ENCODE peak calls at places on chromosomes 11 and 22, in nine cellular contexts. One of them, this sample, is unnamed.

GRCh38 chr11:14350215-14350614 is 8.8 kb downstream of the RRAS2 start:
- DNase-seq in EL: no peak
- DNase-seq in head of caudate nucleus: no peak
- DNase-seq in SJCRH30: no peak
- DNase-seq in transverse colon: no peak
- DNase-seq in ACHN: no peak
- DNase-seq in cardiac fibroblast: no peak
- DNase-seq in astrocyte of the cerebellum: no peak
- DNase-seq in HCEC 1CT: no peak
- DNase-seq in this sample: no peak

GRCh38 chr11:91819195-91819594 is 405.4 kb upstream of the FAT3 start:
- DNase-seq in ACHN: no peak
- DNase-seq in astrocyte of the cerebellum: no peak
- DNase-seq in transverse colon: no peak
- DNase-seq in HCEC 1CT: no peak
- DNase-seq in EL: no peak
- DNase-seq in head of caudate nucleus: no peak
- DNase-seq in cardiac fibroblast: no peak
- DNase-seq in SJCRH30: no peak
- DNase-seq in this sample: no peak

GRCh38 chr11:95790933-95791247 is 592 bp downstream of the CEP57 start:
- DNase-seq in HCEC 1CT: peak
- DNase-seq in ACHN: peak
- DNase-seq in cardiac fibroblast: peak
- DNase-seq in astrocyte of the cerebellum: peak
- DNase-seq in EL: peak
- DNase-seq in transverse colon: peak
- DNase-seq in head of caudate nucleus: peak
- DNase-seq in SJCRH30: peak
- DNase-seq in this sample: peak

GRCh38 chr11:19867064-19867463 is 154.4 kb downstream of the NAV2 start:
- DNase-seq in EL: no peak
- DNase-seq in astrocyte of the cerebellum: no peak
- DNase-seq in head of caudate nucleus: no peak
- DNase-seq in ACHN: no peak
- DNase-seq in cardiac fibroblast: no peak
- DNase-seq in SJCRH30: no peak
- DNase-seq in transverse colon: no peak
- DNase-seq in HCEC 1CT: no peak
- DNase-seq in this sample: no peak

GRCh38 chr11:46895821-46896220 is 22.5 kb downstream of the LRP4 start:
- DNase-seq in ACHN: no peak
- DNase-seq in head of caudate nucleus: peak
- DNase-seq in astrocyte of the cerebellum: no peak
- DNase-seq in HCEC 1CT: no peak
- DNase-seq in EL: no peak
- DNase-seq in SJCRH30: no peak
- DNase-seq in cardiac fibroblast: peak
- DNase-seq in transverse colon: peak
- DNase-seq in this sample: peak

GRCh38 chr11:64455436-64456261 is 96.7 kb downstream of the RPS6KA4 start:
- DNase-seq in transverse colon: no peak
- DNase-seq in SJCRH30: no peak
- DNase-seq in ACHN: no peak
- DNase-seq in astrocyte of the cerebellum: no peak
- DNase-seq in HCEC 1CT: no peak
- DNase-seq in EL: no peak
- DNase-seq in cardiac fibroblast: no peak
- DNase-seq in head of caudate nucleus: no peak
- DNase-seq in this sample: no peak

GRCh38 chr11:73323464-73323863 is 15.4 kb downstream of the ARHGEF17 start:
- DNase-seq in head of caudate nucleus: no peak
- DNase-seq in SJCRH30: peak
- DNase-seq in transverse colon: peak
- DNase-seq in astrocyte of the cerebellum: no peak
- DNase-seq in HCEC 1CT: peak
- DNase-seq in ACHN: no peak
- DNase-seq in EL: peak
- DNase-seq in cardiac fibroblast: peak
- DNase-seq in this sample: peak

GRCh38 chr11:83448686-83449085 is 162.5 kb upstream of the CCDC90B start:
- DNase-seq in astrocyte of the cerebellum: no peak
- DNase-seq in SJCRH30: no peak
- DNase-seq in head of caudate nucleus: no peak
- DNase-seq in EL: no peak
- DNase-seq in transverse colon: no peak
- DNase-seq in HCEC 1CT: no peak
- DNase-seq in cardiac fibroblast: no peak
- DNase-seq in ACHN: no peak
- DNase-seq in this sample: no peak

GRCh38 chr11:65113361-65113756 is 1.7 kb downstream of the TM7SF2 start:
- DNase-seq in cardiac fibroblast: no peak
- DNase-seq in ACHN: peak
- DNase-seq in SJCRH30: no peak
- DNase-seq in EL: no peak
- DNase-seq in head of caudate nucleus: no peak
- DNase-seq in astrocyte of the cerebellum: no peak
- DNase-seq in HCEC 1CT: no peak
- DNase-seq in transverse colon: no peak
- DNase-seq in this sample: no peak

GRCh38 chr22:23537421-23537820 is 42.7 kb downstream of the IGLL1 start:
- DNase-seq in HCEC 1CT: no peak
- DNase-seq in SJCRH30: no peak
- DNase-seq in head of caudate nucleus: no peak
- DNase-seq in astrocyte of the cerebellum: no peak
- DNase-seq in ACHN: no peak
- DNase-seq in cardiac fibroblast: no peak
- DNase-seq in EL: no peak
- DNase-seq in transverse colon: no peak
- DNase-seq in this sample: no peak

GRCh38 chr11:126210871-126211235 is 597 bp downstream of the RPUSD4 start:
- DNase-seq in astrocyte of the cerebellum: no peak
- DNase-seq in HCEC 1CT: peak
- DNase-seq in ACHN: no peak
- DNase-seq in cardiac fibroblast: no peak
- DNase-seq in transverse colon: no peak
- DNase-seq in head of caudate nucleus: no peak
- DNase-seq in EL: no peak
- DNase-seq in SJCRH30: no peak
- DNase-seq in this sample: no peak

GRCh38 chr11:50088231-50088630 is 55.6 kb downstream of the OR4C45 start:
- DNase-seq in cardiac fibroblast: no peak
- DNase-seq in head of caudate nucleus: no peak
- DNase-seq in astrocyte of the cerebellum: no peak
- DNase-seq in EL: no peak
- DNase-seq in HCEC 1CT: no peak
- DNase-seq in SJCRH30: no peak
- DNase-seq in transverse colon: no peak
- DNase-seq in ACHN: no peak
- DNase-seq in this sample: no peak

GRCh38 chr11:15216678-15217077 is 102.0 kb downstream of the INSC start:
- DNase-seq in cardiac fibroblast: no peak
- DNase-seq in transverse colon: no peak
- DNase-seq in HCEC 1CT: no peak
- DNase-seq in SJCRH30: no peak
- DNase-seq in astrocyte of the cerebellum: no peak
- DNase-seq in EL: no peak
- DNase-seq in head of caudate nucleus: no peak
- DNase-seq in ACHN: peak
- DNase-seq in this sample: no peak

GRCh38 chr22:36103891-36104290 is 56.7 kb downstream of the APOL3 start:
- DNase-seq in transverse colon: no peak
- DNase-seq in HCEC 1CT: no peak
- DNase-seq in SJCRH30: no peak
- DNase-seq in EL: no peak
- DNase-seq in head of caudate nucleus: no peak
- DNase-seq in cardiac fibroblast: no peak
- DNase-seq in astrocyte of the cerebellum: no peak
- DNase-seq in ACHN: no peak
- DNase-seq in this sample: no peak

GRCh38 chr11:35629914-35630313 is 11.7 kb downstream of the FJX1 start:
- DNase-seq in EL: peak
- DNase-seq in HCEC 1CT: peak
- DNase-seq in cardiac fibroblast: peak
- DNase-seq in head of caudate nucleus: no peak
- DNase-seq in ACHN: peak
- DNase-seq in transverse colon: no peak
- DNase-seq in SJCRH30: peak
- DNase-seq in astrocyte of the cerebellum: peak
- DNase-seq in this sample: no peak

GRCh38 chr11:76336597-76336996 is 44.3 kb downstream of the THAP12 start:
- DNase-seq in cardiac fibroblast: no peak
- DNase-seq in head of caudate nucleus: no peak
- DNase-seq in transverse colon: no peak
- DNase-seq in HCEC 1CT: no peak
- DNase-seq in EL: no peak
- DNase-seq in SJCRH30: no peak
- DNase-seq in astrocyte of the cerebellum: no peak
- DNase-seq in ACHN: no peak
- DNase-seq in this sample: no peak

GRCh38 chr11:72828692-72829101 is 14.5 kb downstream of the ATG16L2 start:
- DNase-seq in astrocyte of the cerebellum: no peak
- DNase-seq in transverse colon: no peak
- DNase-seq in SJCRH30: no peak
- DNase-seq in head of caudate nucleus: no peak
- DNase-seq in ACHN: no peak
- DNase-seq in EL: no peak
- DNase-seq in HCEC 1CT: no peak
- DNase-seq in cardiac fibroblast: no peak
- DNase-seq in this sample: no peak

GRCh38 chr11:117010808-117011540 is 87.3 kb downstream of the SIK3 start:
- DNase-seq in EL: peak
- DNase-seq in head of caudate nucleus: no peak
- DNase-seq in ACHN: no peak
- DNase-seq in HCEC 1CT: peak
- DNase-seq in cardiac fibroblast: peak
- DNase-seq in transverse colon: no peak
- DNase-seq in SJCRH30: no peak
- DNase-seq in astrocyte of the cerebellum: peak
- DNase-seq in this sample: no peak

GRCh38 chr22:30968015-30968923 is at the start of gene MORC2:
- DNase-seq in HCEC 1CT: no peak
- DNase-seq in astrocyte of the cerebellum: no peak
- DNase-seq in ACHN: peak
- DNase-seq in head of caudate nucleus: no peak
- DNase-seq in transverse colon: peak
- DNase-seq in cardiac fibroblast: peak
- DNase-seq in SJCRH30: peak
- DNase-seq in EL: no peak
- DNase-seq in this sample: no peak

GRCh38 chr11:69868003-69868865 is 49.0 kb upstream of the FGF3 start:
- DNase-seq in ACHN: no peak
- DNase-seq in head of caudate nucleus: no peak
- DNase-seq in SJCRH30: no peak
- DNase-seq in astrocyte of the cerebellum: no peak
- DNase-seq in cardiac fibroblast: no peak
- DNase-seq in transverse colon: no peak
- DNase-seq in HCEC 1CT: no peak
- DNase-seq in EL: no peak
- DNase-seq in this sample: no peak

GRCh38 chr22:45788530-45788929 is 116.9 kb downstream of the ATXN10 start:
- DNase-seq in HCEC 1CT: no peak
- DNase-seq in head of caudate nucleus: no peak
- DNase-seq in EL: no peak
- DNase-seq in transverse colon: no peak
- DNase-seq in astrocyte of the cerebellum: no peak
- DNase-seq in ACHN: no peak
- DNase-seq in SJCRH30: no peak
- DNase-seq in cardiac fibroblast: no peak
- DNase-seq in this sample: no peak

GRCh38 chr11:83583953-83584352 is 297.8 kb upstream of the CCDC90B start:
- DNase-seq in head of caudate nucleus: no peak
- DNase-seq in SJCRH30: no peak
- DNase-seq in transverse colon: no peak
- DNase-seq in astrocyte of the cerebellum: no peak
- DNase-seq in EL: peak
- DNase-seq in ACHN: peak
- DNase-seq in cardiac fibroblast: peak
- DNase-seq in HCEC 1CT: peak
- DNase-seq in this sample: no peak

GRCh38 chr11:64598797-64599697 is 8.0 kb downstream of the SLC22A12 start:
- DNase-seq in HCEC 1CT: no peak
- DNase-seq in SJCRH30: no peak
- DNase-seq in astrocyte of the cerebellum: no peak
- DNase-seq in ACHN: no peak
- DNase-seq in head of caudate nucleus: no peak
- DNase-seq in transverse colon: no peak
- DNase-seq in EL: no peak
- DNase-seq in cardiac fibroblast: no peak
- DNase-seq in this sample: no peak

GRCh38 chr22:35733742-35734516 is 16.3 kb downstream of the APOL5 start:
- DNase-seq in SJCRH30: no peak
- DNase-seq in EL: no peak
- DNase-seq in ACHN: no peak
- DNase-seq in astrocyte of the cerebellum: no peak
- DNase-seq in transverse colon: no peak
- DNase-seq in HCEC 1CT: no peak
- DNase-seq in cardiac fibroblast: no peak
- DNase-seq in head of caudate nucleus: no peak
- DNase-seq in this sample: no peak

GRCh38 chr11:128716661-128717210 is 22.9 kb downstream of the FLI1 start:
- DNase-seq in astrocyte of the cerebellum: no peak
- DNase-seq in transverse colon: peak
- DNase-seq in head of caudate nucleus: no peak
- DNase-seq in SJCRH30: no peak
- DNase-seq in ACHN: no peak
- DNase-seq in EL: peak
- DNase-seq in cardiac fibroblast: peak
- DNase-seq in HCEC 1CT: peak
- DNase-seq in this sample: no peak

GRCh38 chr11:44632466-44633123 is 67.1 kb downstream of the CD82 start:
- DNase-seq in astrocyte of the cerebellum: no peak
- DNase-seq in EL: no peak
- DNase-seq in HCEC 1CT: peak
- DNase-seq in head of caudate nucleus: peak
- DNase-seq in SJCRH30: no peak
- DNase-seq in transverse colon: peak
- DNase-seq in cardiac fibroblast: peak
- DNase-seq in ACHN: peak
- DNase-seq in this sample: no peak

This sample was measured in anterior cingulate cortex.